ENCODE peak calls at places on chromosomes 12 and 14, in seven cellular contexts. P is mesendoderm, Q is H1, F is IMR-90, M is neuronal stem cell, O is mesenchymal stem cell, D is H9. G is an unnamed sample.

GRCh38 chr14:76917158-76917596 is 91.0 kb downstream of the LRRC74A start:
- DNase-seq in F (peak; percentile 84), D (peak; percentile 87), M (peak; percentile 51), O (peak; percentile 93), P (peak; percentile 95), Q (peak; percentile 56), G (peak; percentile 79)

GRCh38 chr12:120126635-120127005 is 10.1 kb upstream of the RAB35 start:
- DNase-seq in D (no peak), O (no peak), P (no peak), Q (no peak), M (no peak), F (peak; percentile 42), G (no peak)

GRCh38 chr12:57235728-57236131 is 6.2 kb downstream of the SHMT2 start:
- DNase-seq in P (no peak), M (no peak), D (no peak), F (no peak), Q (no peak), O (no peak), G (no peak)

GRCh38 chr14:101151226-101151929 is 247.9 kb upstream of the RTL1 start:
- DNase-seq in M (no peak), P (peak; percentile 48), Q (no peak), O (no peak), D (peak; percentile 51), F (no peak), G (no peak)

GRCh38 chr12:113299619-113300237 is 35.2 kb downstream of the SLC8B1 start:
- DNase-seq in P (peak; percentile 96), O (peak; percentile 86), D (peak; percentile 90), Q (peak; percentile 49), M (no peak), F (peak; percentile 73), G (peak; percentile 85)

GRCh38 chr12:13530966-13531365 is 334.4 kb downstream of the EMP1 start:
- DNase-seq in O (no peak), P (no peak), M (no peak), D (no peak), F (no peak), Q (no peak), G (no peak)

GRCh38 chr14:103103461-103104388 is 9.2 kb downstream of the EXOC3L4 start:
- DNase-seq in O (peak; percentile 45), M (no peak), P (no peak), F (peak; percentile 35), Q (no peak), D (peak; percentile 68), G (peak; percentile 90)

GRCh38 chr12:109241936-109242335 is 67.1 kb downstream of the FOXN4 start:
- DNase-seq in O (no peak), F (no peak), P (no peak), D (no peak), M (no peak), Q (no peak), G (no peak)

GRCh38 chr12:113909776-113910420 is 56.2 kb downstream of the RBM19 start:
- DNase-seq in Q (no peak), O (no peak), P (no peak), M (no peak), F (no peak), D (no peak), G (no peak)

GRCh38 chr12:121038861-121039654 is at the start of gene OASL:
- DNase-seq in M (no peak), O (no peak), F (no peak), Q (no peak), P (no peak), D (no peak), G (peak; percentile 19)

GRCh38 chr12:6276936-6277615 is 33.4 kb upstream of the PLEKHG6 start:
- DNase-seq in O (peak; percentile 34), Q (no peak), D (peak; percentile 76), M (no peak), F (no peak), P (peak; percentile 85), G (peak; percentile 36)

GRCh38 chr14:85463512-85463911 is 66.4 kb upstream of the FLRT2 start:
- DNase-seq in P (peak; percentile 65), Q (no peak), F (no peak), D (no peak), M (no peak), O (no peak), G (no peak)

GRCh38 chr12:53190108-53190729 is 9.5 kb upstream of the CSAD start:
- DNase-seq in Q (no peak), F (peak; percentile 59), D (peak; percentile 89), O (peak; percentile 57), P (peak; percentile 86), M (peak; percentile 23), G (no peak)

GRCh38 chr14:76373456-76373855 is 2.5 kb upstream of the ESRRB start:
- DNase-seq in F (no peak), M (no peak), Q (no peak), D (no peak), O (no peak), P (peak; percentile 62), G (no peak)

GRCh38 chr12:116236148-116236731 is 41.3 kb downstream of the MED13L start:
- DNase-seq in D (no peak), F (peak; percentile 54), P (peak; percentile 70), Q (no peak), M (no peak), O (peak; percentile 75), G (peak; percentile 37)

GRCh38 chr14:68906439-68906838 is 72.7 kb downstream of the ACTN1 start:
- DNase-seq in F (no peak), O (no peak), P (no peak), M (no peak), Q (no peak), D (no peak), G (no peak)

GRCh38 chr14:56120091-56120632 is 2.0 kb downstream of the PELI2 start:
- DNase-seq in F (peak; percentile 46), Q (no peak), O (peak; percentile 52), P (peak; percentile 27), M (no peak), D (no peak), G (no peak)

GRCh38 chr12:113961921-113962710 is 4.0 kb downstream of the RBM19 start:
- DNase-seq in F (peak; percentile 72), Q (no peak), O (peak; percentile 73), D (no peak), M (no peak), P (no peak), G (peak; percentile 6)

GRCh38 chr12:46839232-46839631 is 13.4 kb upstream of the SLC38A4 start:
- DNase-seq in M (no peak), P (no peak), O (no peak), Q (no peak), D (no peak), F (peak; percentile 32), G (no peak)

GRCh38 chr12:3553681-3554546 is 62.9 kb downstream of the PRMT8 start:
- DNase-seq in Q (no peak), M (no peak), O (no peak), D (peak; percentile 72), P (peak; percentile 66), F (no peak), G (no peak)

GRCh38 chr12:50240792-50241114 is 42.6 kb downstream of the LIMA1 start:
- DNase-seq in P (no peak), F (no peak), M (no peak), O (peak; percentile 17), Q (no peak), D (no peak), G (peak; percentile 35)

GRCh38 chr14:32724864-32725550 is 213.7 kb upstream of the NPAS3 start:
- DNase-seq in Q (no peak), D (no peak), F (peak; percentile 28), P (peak; percentile 66), M (no peak), O (peak; percentile 46), G (no peak)

GRCh38 chr14:50000215-50001145 is 107.6 kb downstream of the ARF6 start:
- DNase-seq in O (peak; percentile 96), D (peak; percentile 60), P (peak; percentile 93), F (peak; percentile 84), Q (no peak), M (no peak), G (peak; percentile 58)

GRCh38 chr14:50397461-50398196 is 948 bp upstream of the CDKL1 start:
- DNase-seq in D (no peak), Q (no peak), F (no peak), O (no peak), M (no peak), P (no peak), G (peak; percentile 11)

GRCh38 chr12:123807670-123808069 is 45.6 kb downstream of the DNAH10 start:
- DNase-seq in D (no peak), O (no peak), P (peak; percentile 18), M (no peak), F (no peak), Q (no peak), G (no peak)

DNA sequence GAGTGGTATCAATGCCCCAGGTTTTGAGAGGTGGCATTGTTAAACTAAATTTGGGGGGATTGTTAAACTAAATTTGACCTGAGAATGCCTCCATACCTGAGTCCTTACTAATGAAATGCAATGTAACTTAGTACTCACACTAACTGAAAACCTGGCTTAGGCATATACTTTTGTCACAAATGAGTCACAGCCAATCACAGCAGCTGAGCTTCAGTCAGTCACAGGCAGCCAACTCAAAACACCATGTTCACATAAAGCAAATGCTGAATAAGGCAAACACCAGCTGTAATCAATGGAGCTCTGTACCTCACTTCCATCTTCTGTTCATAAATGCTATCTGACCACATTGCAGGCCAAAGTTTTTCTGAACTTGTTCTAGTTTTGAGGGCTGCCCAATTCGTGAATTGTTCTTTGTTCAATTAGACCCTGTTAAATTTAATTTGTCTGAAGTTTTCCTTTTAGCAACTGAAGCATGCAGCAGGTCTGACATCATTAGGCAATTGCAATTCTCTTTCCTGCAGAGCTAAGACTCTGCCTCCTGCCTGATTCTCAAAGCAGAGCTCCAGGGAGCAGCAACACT is 130.0 kb downstream of the WIF1 start:
- DNase-seq in O (no peak), D (no peak), F (no peak), P (peak; percentile 8), Q (no peak), M (peak; percentile 6), G (no peak)
- H4K8ac ChIP-seq in O (no peak overlapping the region), D (no peak overlapping the region), F (no peak overlapping the region), P (no peak overlapping the region), Q (no peak overlapping the region), M (no peak overlapping the region), G (no peak overlapping the region)

GRCh38 chr12:95953000-95953399 is 9.9 kb downstream of the AMDHD1 start:
- DNase-seq in O (no peak), Q (no peak), P (no peak), M (no peak), D (no peak), F (no peak), G (no peak)
- H4K8ac ChIP-seq in O (no peak overlapping the region), Q (no peak overlapping the region), P (no peak overlapping the region), M (no peak overlapping the region), D (no peak overlapping the region), F (no peak overlapping the region), G (no peak overlapping the region)

GRCh38 chr14:104576607-104577332 is 2.8 kb upstream of the C14orf180 start:
- DNase-seq in M (no peak), P (peak; percentile 22), F (no peak), D (no peak), Q (no peak), O (peak; percentile 1), G (no peak)
- H4K8ac ChIP-seq in M (no peak overlapping the region), P (no peak overlapping the region), F (no peak overlapping the region), D (no peak overlapping the region), Q (no peak overlapping the region), O (no peak overlapping the region), G (no peak overlapping the region)

DNA sequence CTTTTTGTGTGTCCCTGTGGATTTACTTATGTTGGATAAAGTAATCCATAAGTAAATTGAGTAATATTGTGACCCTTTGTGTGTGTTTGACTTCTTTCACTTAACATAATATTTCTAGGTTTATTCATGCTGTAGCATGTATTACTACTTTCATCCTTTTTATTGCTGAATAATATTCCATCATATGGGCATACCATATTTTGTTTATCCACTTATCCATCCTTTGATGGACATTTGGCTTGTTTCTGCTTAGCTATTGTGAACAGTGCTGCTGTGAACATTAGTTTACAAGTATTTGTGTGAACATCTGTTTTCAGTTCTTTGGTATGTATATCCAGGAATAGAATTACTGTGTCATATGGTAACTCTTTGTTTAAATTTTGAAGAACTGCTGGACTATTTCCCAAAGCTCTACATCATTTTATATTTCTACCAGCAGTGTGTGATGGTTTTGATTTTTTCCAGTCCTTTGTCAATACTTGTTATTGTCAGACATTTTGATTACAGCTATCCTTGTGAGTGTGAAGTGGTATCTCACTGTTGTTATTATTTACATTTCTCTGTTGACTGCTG is 25.2 kb downstream of the G2E3 start:
- DNase-seq in P (no peak), M (no peak), F (peak; percentile 49), Q (no peak), D (no peak), O (no peak), G (no peak)
- H4K8ac ChIP-seq in P (no peak overlapping the region), M (no peak overlapping the region), F (no peak overlapping the region), Q (no peak overlapping the region), D (no peak overlapping the region), O (no peak overlapping the region), G (no peak overlapping the region)

G was measured in trophoblast cell.